ENCODE peak calls at places on chromosomes 2 and 18, in four cellular contexts. V, Z, W and O are unnamed samples.

GRCh38 chr2:175366814-175367213 is 185.3 kb upstream of the ATP5MC3 start:
- DNase-seq in V (peak), Z (no peak), W (no peak), O (no peak)

GRCh38 chr2:235263205-235264120 is 230.4 kb upstream of the AGAP1 start:
- DNase-seq in V (no peak), Z (peak), W (peak), O (peak)

GRCh38 chr18:36572135-36572856 is 256.5 kb downstream of the TPGS2 start:
- DNase-seq in V (peak), Z (no peak), W (no peak), O (peak)

GRCh38 chr2:225660262-225661091 is 261.0 kb downstream of the NYAP2 start:
- DNase-seq in V (peak), Z (peak), W (peak), O (peak)

GRCh38 chr2:98296435-98296834 is 49.8 kb upstream of the CNGA3 start:
- DNase-seq in V (no peak), Z (no peak), W (no peak), O (no peak)

GRCh38 chr2:74916394-74916793 is 42.0 kb upstream of the POLE4 start:
- DNase-seq in V (no peak), Z (no peak), W (no peak), O (no peak)

GRCh38 chr2:49042510-49042909 is 111.8 kb downstream of the FSHR start:
- DNase-seq in V (no peak), Z (no peak), W (no peak), O (no peak)

GRCh38 chr18:41875094-41875780 is 79.8 kb upstream of the PIK3C3 start:
- DNase-seq in V (no peak), Z (peak), W (no peak), O (no peak)

GRCh38 chr2:12504443-12504842 is 212.3 kb upstream of the TRIB2 start:
- DNase-seq in V (no peak), Z (no peak), W (no peak), O (no peak)

GRCh38 chr2:239466046-239466754 is 65.4 kb upstream of the HDAC4 start:
- DNase-seq in V (no peak), Z (no peak), W (no peak), O (no peak)

GRCh38 chr2:126809357-126809756 is 89.3 kb upstream of the TEX51 start:
- DNase-seq in V (no peak), Z (no peak), W (no peak), O (no peak)

GRCh38 chr2:134739879-134740301 is 21.1 kb upstream of the TMEM163 start:
- DNase-seq in V (no peak), Z (no peak), W (no peak), O (no peak)

GRCh38 chr2:51201295-51201694 is 169.4 kb upstream of the NRXN1 start:
- DNase-seq in V (no peak), Z (no peak), W (no peak), O (no peak)

GRCh38 chr2:11710632-11711381 is 35.6 kb upstream of the LPIN1 start:
- DNase-seq in V (no peak), Z (no peak), W (no peak), O (no peak)

GRCh38 chr18:47050468-47050867 is 15.0 kb upstream of the ELOA2 start:
- DNase-seq in V (peak), Z (peak), W (no peak), O (no peak)

GRCh38 chr2:215396595-215397313 is 39.1 kb downstream of the FN1 start:
- DNase-seq in V (no peak), Z (peak), W (no peak), O (no peak)

GRCh38 chr18:44601447-44601846 is 79.2 kb upstream of the SETBP1 start:
- DNase-seq in V (no peak), Z (no peak), W (no peak), O (no peak)

GRCh38 chr2:209371407-209371806 is 52.4 kb upstream of the MAP2 start:
- DNase-seq in V (no peak), Z (no peak), W (no peak), O (no peak)

GRCh38 chr2:174654429-174654941 is 56.9 kb upstream of the WIPF1 start:
- DNase-seq in V (no peak), Z (no peak), W (no peak), O (no peak)

GRCh38 chr2:8907764-8908163 is 70.4 kb upstream of the KIDINS220 start:
- DNase-seq in V (no peak), Z (no peak), W (no peak), O (no peak)

GRCh38 chr2:79005211-79005610 is 20.3 kb upstream of the REG3G start:
- DNase-seq in V (no peak), Z (no peak), W (no peak), O (no peak)

GRCh38 chr2:109558076-109558882 is 55.5 kb downstream of the SEPTIN10 start:
- DNase-seq in V (no peak), Z (no peak), W (no peak), O (peak)

GRCh38 chr18:46672062-46672970 is 15.3 kb upstream of the LOXHD1 start:
- DNase-seq in V (no peak), Z (no peak), W (no peak), O (no peak)

GRCh38 chr2:233711312-233712008 is 1.2 kb upstream of the UGT1A5 start:
- DNase-seq in V (peak), Z (peak), W (peak), O (peak)

GRCh38 chr18:63936932-63937393 is 12.1 kb upstream of the HMSD start:
- DNase-seq in V (no peak), Z (no peak), W (no peak), O (no peak)

GRCh38 chr2:18521084-18521483 is 39.4 kb downstream of the RDH14 start:
- DNase-seq in V (no peak), Z (no peak), W (no peak), O (no peak)

GRCh38 chr2:18473241-18473841 is 87.1 kb downstream of the RDH14 start:
- DNase-seq in V (no peak), Z (peak), W (peak), O (no peak)

GRCh38 chr2:84846041-84846663 is 34.7 kb downstream of the TRABD2A start:
- DNase-seq in V (peak), Z (no peak), W (no peak), O (no peak)

GRCh38 chr2:16066261-16067036 is 126.1 kb downstream of the MYCN start:
- DNase-seq in V (no peak), Z (no peak), W (no peak), O (no peak)

GRCh38 chr2:193331701-193332100 is 1137.0 kb upstream of the TMEFF2 start:
- DNase-seq in V (no peak), Z (no peak), W (no peak), O (no peak)

GRCh38 chr2:12448846-12449480 is 267.8 kb upstream of the TRIB2 start:
- DNase-seq in V (no peak), Z (no peak), W (no peak), O (no peak)

GRCh38 chr2:75853441-75853840 is 142.7 kb upstream of the GCFC2 start:
- DNase-seq in V (no peak), Z (no peak), W (no peak), O (no peak)

GRCh38 chr2:177606636-177607035 is 214.1 kb downstream of the AGPS start:
- DNase-seq in V (no peak), Z (no peak), W (no peak), O (no peak)

GRCh38 chr2:104638795-104639194 is 215.1 kb upstream of the POU3F3 start:
- DNase-seq in V (no peak), Z (no peak), W (no peak), O (no peak)

GRCh38 chr2:222982010-222982908 is 69.7 kb upstream of the KCNE4 start:
- DNase-seq in V (peak), Z (peak), W (peak), O (no peak)

GRCh38 chr2:237178396-237178795 is 92.7 kb downstream of the COPS8 start:
- DNase-seq in V (no peak), Z (peak), W (no peak), O (no peak)

GRCh38 chr18:13276530-13277520 is 58.3 kb downstream of the LDLRAD4 start:
- DNase-seq in V (no peak), Z (no peak), W (no peak), O (no peak)

GRCh38 chr2:191693778-191694177 is 15.8 kb downstream of the NABP1 start:
- DNase-seq in V (no peak), Z (no peak), W (no peak), O (no peak)

GRCh38 chr2:23706613-23707078 is 220.3 kb downstream of the ATAD2B start:
- DNase-seq in V (no peak), Z (no peak), W (no peak), O (no peak)

GRCh38 chr2:22812065-22812680 is 572.8 kb upstream of the KLHL29 start:
- DNase-seq in V (no peak), Z (no peak), W (no peak), O (no peak)

DNA sequence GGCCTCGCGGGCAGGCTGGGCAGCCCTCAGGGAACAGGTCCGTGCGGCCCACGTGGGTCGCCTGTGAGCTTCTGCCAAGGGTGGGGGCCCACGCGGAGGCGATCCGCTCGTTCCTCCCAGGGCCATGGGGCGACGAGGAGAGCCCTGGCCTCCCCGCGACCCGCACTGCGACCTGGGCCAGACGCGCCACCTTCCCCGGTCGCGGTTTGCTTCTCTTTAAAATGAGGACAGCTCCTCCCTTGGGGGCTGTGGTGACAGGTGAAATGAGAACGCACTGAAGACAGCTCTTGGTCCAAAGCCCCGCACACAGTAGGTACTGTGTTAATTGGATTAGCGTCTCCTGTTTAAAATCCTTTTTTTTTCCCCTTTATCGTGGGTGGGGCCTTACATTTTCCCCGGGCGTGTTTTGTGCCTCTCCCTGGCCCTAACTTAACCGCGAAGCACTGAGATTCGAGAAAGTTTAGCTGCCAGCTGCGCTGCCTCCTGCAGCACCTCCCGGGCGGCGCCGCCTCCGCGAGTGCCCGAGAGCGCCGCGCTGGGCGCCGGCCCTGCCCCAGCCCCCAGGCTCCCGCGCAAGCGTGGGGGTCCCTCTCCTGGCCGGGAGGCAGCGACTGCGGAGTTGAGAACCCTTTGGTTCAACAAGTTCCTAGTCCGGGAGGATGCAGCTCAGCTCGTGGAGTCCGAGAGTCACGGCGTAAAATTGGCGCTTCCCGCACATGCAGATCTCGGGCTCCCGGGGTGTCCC is 1.1 kb downstream of the HPCAL1 start:
- DNase-seq in V (peak), Z (no peak), W (peak), O (peak)
- TF ChIP-seq CTCF in V (peak), Z (peak), W (peak), O (no peak)

DNA sequence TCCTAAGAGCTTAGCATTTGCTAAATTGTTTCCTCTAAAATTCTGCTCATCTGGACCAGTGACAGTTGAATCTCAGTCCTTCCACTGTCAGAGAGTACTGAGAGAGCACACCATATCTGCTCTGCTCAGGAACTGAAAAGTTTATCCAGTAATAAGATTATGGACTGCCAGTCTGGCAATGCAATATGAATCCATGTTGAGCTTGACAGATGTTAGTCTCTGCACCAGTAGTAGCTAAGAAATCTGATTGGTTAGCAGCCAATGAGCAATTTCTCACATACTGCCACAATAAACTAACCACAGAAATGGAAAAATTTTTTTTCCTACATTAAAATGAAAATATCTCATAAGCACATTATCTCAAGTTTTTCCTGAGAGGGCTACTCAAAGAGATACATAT is 2.3 kb downstream of the PRKD3 start:
- DNase-seq in V (no peak), Z (no peak), W (no peak), O (no peak)
- H3K4me3 ChIP-seq in V (no peak), Z (peak), W (peak), O (no peak)

GRCh38 chr2:62297642-62298010 is 101.7 kb downstream of the B3GNT2 start:
- DNase-seq in V (no peak), Z (no peak), W (no peak), O (no peak)
- TF ChIP-seq CTCF in V (no peak), Z (peak), W (no peak), O (no peak)

GRCh38 chr2:27265536-27265870 is 2.7 kb upstream of the SLC30A3 start:
- DNase-seq in V (no peak), Z (no peak), W (no peak), O (no peak)
- H3K4me3 ChIP-seq in V (no peak), Z (no peak), W (peak), O (no peak)

GRCh38 chr2:14425869-14426268 is 206.6 kb upstream of the LRATD1 start:
- DNase-seq in V (no peak), Z (no peak), W (no peak), O (no peak)

GRCh38 chr2:14423145-14423906 is 209.2 kb upstream of the LRATD1 start:
- DNase-seq in V (no peak), Z (no peak), W (no peak), O (no peak)

GRCh38 chr2:14422426-14422825 is 210.1 kb upstream of the LRATD1 start:
- DNase-seq in V (no peak), Z (no peak), W (no peak), O (no peak)

GRCh38 chr2:14424478-14425390 is 207.8 kb upstream of the LRATD1 start:
- DNase-seq in V (no peak), Z (no peak), W (no peak), O (no peak)

GRCh38 chr2:14427982-14428567 is 204.4 kb upstream of the LRATD1 start:
- DNase-seq in V (no peak), Z (peak), W (no peak), O (peak)
- TF ChIP-seq CTCF in V (no peak), Z (peak), W (peak), O (no peak)